ENCODE peak calls at places on chromosomes 16 and 17, in eight cellular contexts. T, B, I, E, W, H, U and N are unnamed samples.

GRCh38 chr16:6081320-6081976 is 983.9 kb upstream of the EEF2KMT start:
- DNase-seq in U (no peak), T (no peak), H (no peak), W (no peak), I (peak; percentile 3), E (peak; percentile 11), B (peak; percentile 61), N (peak; percentile 48)

GRCh38 chr17:79388556-79389295 is 222.1 kb downstream of the RBFOX3 start:
- DNase-seq in H (no peak), U (peak; percentile 18), I (peak; percentile 45), W (peak; percentile 18), B (peak; percentile 90), T (peak; percentile 57), E (peak; percentile 72), N (peak; percentile 70)

GRCh38 chr17:82444284-82444893 is 6.2 kb downstream of the CYBC1 start:
- DNase-seq in W (no peak), U (no peak), E (no peak), H (no peak), B (no peak), T (no peak), I (no peak), N (no peak)

GRCh38 chr17:63956296-63956920 is 16.3 kb downstream of the SCN4A start:
- DNase-seq in B (no peak), H (no peak), W (no peak), U (peak; percentile 15), T (peak; percentile 83), E (no peak), I (no peak), N (no peak)

GRCh38 chr17:18004345-18004744 is 31.7 kb downstream of the DRC3 start:
- DNase-seq in W (no peak), T (no peak), H (no peak), U (no peak), B (no peak), I (no peak), E (no peak), N (no peak)

GRCh38 chr17:49629447-49629846 is 48.5 kb downstream of the SPOP start:
- DNase-seq in B (no peak), W (no peak), H (no peak), I (no peak), E (no peak), T (peak; percentile 37), U (peak; percentile 31), N (no peak)

GRCh38 chr16:70740919-70741778 is 55.3 kb upstream of the MTSS2 start:
- DNase-seq in H (peak; percentile 32), E (no peak), I (no peak), B (no peak), T (peak; percentile 57), W (no peak), U (no peak), N (no peak)

GRCh38 chr17:49315551-49315951 is 46.5 kb downstream of the ZNF652 start:
- DNase-seq in I (peak; percentile 71), W (peak; percentile 79), B (peak; percentile 52), U (peak; percentile 92), T (peak; percentile 90), H (peak; percentile 77), E (peak; percentile 84), N (peak; percentile 58)

GRCh38 chr16:47018223-47018891 is 44.9 kb upstream of the DNAJA2 start:
- DNase-seq in W (peak; percentile 71), E (peak; percentile 70), T (peak; percentile 51), H (peak; percentile 18), B (peak; percentile 52), U (peak; percentile 20), I (no peak), N (peak; percentile 35)
- TF ChIP-seq CTCF in W (peak; percentile 61), E (peak; percentile 47), T (peak; percentile 62), H (no peak), B (peak; percentile 54), U (peak; percentile 35), I (peak; percentile 29), N (peak; percentile 64)

DNA sequence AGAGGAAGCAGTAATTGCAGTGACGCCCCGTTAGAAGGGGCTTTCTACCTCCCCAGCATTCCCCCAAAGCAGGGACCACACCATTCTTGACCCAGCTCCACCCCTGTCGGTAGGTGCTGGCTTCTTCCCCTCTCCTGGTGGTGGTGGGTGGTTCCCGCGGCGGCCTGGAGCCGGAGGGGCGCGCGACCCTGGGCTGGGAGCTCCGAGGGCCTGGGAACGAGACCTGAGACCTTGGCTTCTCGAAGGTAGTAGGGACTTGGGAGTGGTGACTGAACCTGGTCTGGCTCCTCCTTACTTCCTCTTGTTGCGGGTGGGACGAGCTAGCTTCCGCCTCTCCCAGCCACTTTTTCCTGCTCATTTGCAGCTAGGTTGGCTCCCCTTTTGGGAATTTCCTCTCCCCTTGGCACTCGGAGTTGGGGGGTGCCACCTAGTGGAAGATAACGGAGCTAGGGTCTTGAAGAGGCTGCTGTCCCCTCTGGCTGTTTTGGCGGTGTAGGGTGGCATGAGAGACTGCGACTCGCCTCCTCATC is 460 bp downstream of the GRN start:
- DNase-seq in T (peak; percentile 68), W (peak; percentile 57), U (peak; percentile 59), E (peak; percentile 54), B (peak; percentile 67), H (peak; percentile 49), I (peak; percentile 68), N (peak; percentile 61)
- TF ChIP-seq CTCF in T (peak; percentile 69), W (peak; percentile 60), U (peak; percentile 48), E (no peak), B (peak; percentile 68), H (peak; percentile 62), I (peak; percentile 50), N (peak; percentile 61)

DNA sequence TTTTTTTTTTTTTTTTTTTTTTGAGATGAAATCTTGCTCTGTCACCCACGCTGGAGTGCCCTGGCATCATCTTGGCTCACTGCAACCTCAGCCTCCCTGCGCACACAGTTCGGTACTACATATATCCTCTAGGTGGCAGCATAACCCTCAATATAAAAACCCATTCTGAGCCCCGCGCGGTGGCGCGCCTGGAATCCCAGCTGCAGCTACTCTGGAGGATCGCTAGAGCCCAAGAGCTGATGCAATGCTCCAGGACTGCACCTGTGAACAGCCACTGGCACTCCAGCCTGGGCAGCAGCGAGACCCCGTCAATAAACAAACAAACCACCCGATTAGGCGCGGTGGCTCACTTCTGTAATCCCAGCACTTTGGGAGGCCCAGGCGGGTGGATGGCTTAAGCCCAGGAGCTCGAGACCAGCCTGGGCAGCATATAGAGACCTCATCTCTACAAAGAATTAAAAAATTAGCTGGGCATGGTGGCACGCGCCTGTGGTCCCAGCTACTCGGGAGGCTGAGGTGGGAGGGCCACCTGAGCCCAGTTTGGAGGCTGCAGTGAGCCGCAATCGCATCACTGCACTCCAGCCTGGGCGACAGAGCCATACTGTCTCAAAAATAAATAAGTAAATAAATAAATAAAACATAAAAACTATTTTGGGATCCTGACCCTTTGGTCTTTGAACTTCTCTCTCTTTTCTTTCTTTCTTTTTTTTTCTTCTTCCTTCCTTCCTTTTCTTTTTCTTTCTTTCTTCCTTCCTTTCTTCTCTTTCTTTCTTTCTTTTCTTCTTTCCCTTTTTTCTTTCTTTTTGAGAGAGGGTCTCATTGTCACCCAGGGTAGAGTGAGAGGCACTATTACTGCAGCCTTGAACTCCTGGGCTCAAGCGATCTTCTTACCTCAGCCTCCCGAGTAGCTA is 15.4 kb upstream of the AKAP10 start:
- DNase-seq in W (peak; percentile 89), U (peak; percentile 86), I (peak; percentile 87), T (peak; percentile 92), B (peak; percentile 84), H (peak; percentile 76), E (peak; percentile 94), N (peak; percentile 76)
- TF ChIP-seq CTCF in W (peak; percentile 69), U (peak; percentile 67), I (peak; percentile 79), T (peak; percentile 81), B (peak; percentile 86), H (peak; percentile 59), E (peak; percentile 68), N (peak; percentile 89)

GRCh38 chr16:64132190-64132589 is 989.7 kb downstream of the CDH11 start:
- DNase-seq in I (no peak), W (no peak), B (no peak), U (no peak), E (no peak), T (no peak), H (no peak), N (no peak)

GRCh38 chr16:64131423-64131822 is 990.4 kb downstream of the CDH11 start:
- DNase-seq in B (no peak), T (no peak), H (no peak), U (no peak), E (no peak), W (no peak), I (no peak), N (no peak)

GRCh38 chr16:64133396-64133795 is 988.5 kb downstream of the CDH11 start:
- DNase-seq in E (no peak), U (no peak), T (no peak), H (no peak), B (no peak), W (no peak), I (peak; percentile 11), N (no peak)

GRCh38 chr16:64132686-64133085 is 989.2 kb downstream of the CDH11 start:
- DNase-seq in E (no peak), H (no peak), I (no peak), T (no peak), B (no peak), W (no peak), U (no peak), N (no peak)

DNA sequence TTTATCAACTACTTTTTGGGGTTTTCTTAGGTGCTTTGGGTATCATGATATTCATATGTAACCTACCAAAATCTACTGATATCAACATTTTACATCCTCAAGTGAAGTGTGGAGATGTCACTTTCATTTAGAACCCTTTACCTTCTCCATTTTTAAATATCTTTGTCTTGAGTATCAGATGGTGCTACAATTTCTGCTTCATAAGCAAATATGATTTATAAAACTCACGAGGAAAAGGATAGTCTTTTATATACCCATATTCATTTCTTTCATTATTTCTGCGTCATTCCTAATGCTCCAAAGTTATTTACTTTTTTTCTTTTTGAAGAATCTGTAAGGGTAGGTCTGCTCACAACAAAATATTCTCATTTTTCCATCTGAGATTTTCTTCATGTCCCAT is 991.7 kb downstream of the CDH11 start:
- DNase-seq in B (no peak), I (no peak), H (no peak), U (no peak), E (no peak), W (no peak), T (no peak), N (no peak)
- TF ChIP-seq CTCF in B (no peak), I (no peak), H (no peak), U (no peak), E (no peak), W (no peak), T (no peak), N (no peak)

DNA sequence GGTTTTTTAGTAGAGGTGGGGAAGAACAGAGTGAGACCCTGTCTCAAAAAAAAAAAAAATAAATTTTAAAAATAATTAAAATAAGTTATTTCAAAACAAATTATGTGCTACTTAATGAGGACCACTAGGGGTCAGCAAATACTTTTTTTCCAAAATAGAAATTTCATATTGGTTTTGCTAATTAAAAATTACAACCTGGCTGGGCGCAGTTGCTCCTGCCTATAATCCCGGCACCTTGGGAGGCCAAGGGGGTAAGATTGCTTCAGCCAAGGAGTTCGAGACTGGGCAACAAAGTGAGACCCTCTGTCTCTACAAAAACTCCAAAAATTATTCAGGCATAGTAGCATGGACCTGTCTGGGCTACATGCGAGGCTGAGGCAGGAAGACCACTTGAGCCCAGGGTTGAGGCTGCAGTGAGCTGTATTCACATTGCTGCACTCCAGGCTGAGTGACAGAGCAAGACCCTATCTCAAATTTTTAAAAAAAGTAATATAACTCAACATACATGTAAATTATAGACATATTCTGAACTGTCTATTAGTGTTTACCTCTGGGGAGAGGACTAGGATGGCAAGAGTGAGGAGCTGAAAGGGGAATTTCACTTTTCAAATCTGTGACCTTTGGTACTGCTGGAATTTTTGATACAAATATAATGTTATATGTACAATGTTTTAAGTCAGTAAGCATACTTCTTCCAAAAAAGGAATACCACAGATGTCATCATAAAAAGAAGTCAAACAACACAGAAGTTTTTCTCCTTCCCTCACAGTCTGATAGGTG is 8.1 kb downstream of the MEIOB start:
- DNase-seq in E (peak; percentile 20), T (peak; percentile 62), W (peak; percentile 40), I (no peak), B (no peak), H (no peak), U (peak; percentile 71), N (no peak)
- TF ChIP-seq CTCF in E (peak; percentile 66), T (peak; percentile 61), W (peak; percentile 33), I (peak; percentile 71), B (peak; percentile 88), H (peak; percentile 81), U (peak; percentile 53), N (peak; percentile 83)